ENCODE peak calls at places on chromosomes 6 and 20, in four cellular contexts. A, I, F and M are unnamed samples.

GRCh38 chr6:71419954-71420692 is 131.5 kb downstream of the OGFRL1 start:
- DNase-seq in I (no peak), F (no peak), A (no peak), M (no peak)

GRCh38 chr6:93746892-93747291 is 327.5 kb upstream of the EPHA7 start:
- DNase-seq in F (no peak), I (no peak), A (no peak), M (no peak)

GRCh38 chr20:63739129-63740069 is at the start of gene SLC2A4RG:
- DNase-seq in A (no peak), I (peak), F (no peak), M (peak)

GRCh38 chr6:92989656-92990055 is 429.7 kb downstream of the EPHA7 start:
- DNase-seq in A (no peak), F (no peak), I (no peak), M (no peak)

GRCh38 chr20:46779831-46780230 is 70.4 kb downstream of the SLC2A10 start:
- DNase-seq in A (no peak), F (no peak), I (no peak), M (no peak)

GRCh38 chr6:35777356-35778102 is 1.1 kb downstream of the CLPSL2 start:
- DNase-seq in A (no peak), I (peak), F (no peak), M (no peak)

GRCh38 chr20:10276886-10277580 is 58.4 kb downstream of the SNAP25 start:
- DNase-seq in F (no peak), I (no peak), A (no peak), M (no peak)

GRCh38 chr20:31842471-31843157 is 2.8 kb downstream of the FOXS1 start:
- DNase-seq in I (no peak), F (no peak), A (no peak), M (no peak)

GRCh38 chr6:17705428-17705777 is 1.3 kb downstream of the NUP153 start:
- DNase-seq in F (peak), I (peak), A (no peak), M (no peak)

GRCh38 chr6:110949679-110950285 is 8.7 kb upstream of the GTF3C6 start:
- DNase-seq in I (no peak), A (no peak), F (peak), M (no peak)

GRCh38 chr6:52162940-52163908 is 23.0 kb upstream of the IL17A start:
- DNase-seq in I (no peak), A (no peak), F (peak), M (no peak)

GRCh38 chr6:138666636-138667035 is 106.9 kb upstream of the CCDC28A start:
- DNase-seq in F (no peak), I (no peak), A (no peak), M (no peak)

GRCh38 chr20:46022411-46023147 is 6.4 kb upstream of the SLC12A5 start:
- DNase-seq in I (peak), F (no peak), A (no peak), M (peak)

GRCh38 chr6:28657756-28658465 is 132.2 kb downstream of the GPX5 start:
- DNase-seq in F (peak), A (peak), I (peak), M (no peak)

GRCh38 chr6:107179004-107179403 is 63.7 kb upstream of the BEND3 start:
- DNase-seq in I (peak), A (no peak), F (peak), M (no peak)

GRCh38 chr6:37761872-37762271 is 57.7 kb upstream of the ZFAND3 start:
- DNase-seq in I (no peak), A (no peak), F (no peak), M (no peak)

GRCh38 chr20:50820515-50821256 is 25.8 kb downstream of the BCAS4 start:
- DNase-seq in A (no peak), I (no peak), F (no peak), M (no peak)
- TF ChIP-seq EGR1 in A (no peak), I (no peak), F (no peak), M (no peak)

GRCh38 chr6:109224107-109224875 is 129.0 kb downstream of the CEP57L1 start:
- DNase-seq in I (no peak), A (no peak), F (no peak), M (no peak)
- TF ChIP-seq EGR1 in I (no peak), A (no peak), F (no peak), M (no peak)

GRCh38 chr6:47701374-47701773 is 3.0 kb downstream of the ADGRF4 start:
- DNase-seq in A (peak), I (no peak), F (no peak), M (no peak)
- TF ChIP-seq EGR1 in A (no peak), I (no peak), F (no peak), M (no peak)

GRCh38 chr6:161870236-161870901 is 596.5 kb upstream of the AGPAT4 start:
- DNase-seq in F (no peak), A (no peak), I (no peak), M (no peak)

GRCh38 chr6:161866570-161866969 is 592.7 kb upstream of the AGPAT4 start:
- DNase-seq in A (no peak), I (no peak), F (no peak), M (no peak)

DNA sequence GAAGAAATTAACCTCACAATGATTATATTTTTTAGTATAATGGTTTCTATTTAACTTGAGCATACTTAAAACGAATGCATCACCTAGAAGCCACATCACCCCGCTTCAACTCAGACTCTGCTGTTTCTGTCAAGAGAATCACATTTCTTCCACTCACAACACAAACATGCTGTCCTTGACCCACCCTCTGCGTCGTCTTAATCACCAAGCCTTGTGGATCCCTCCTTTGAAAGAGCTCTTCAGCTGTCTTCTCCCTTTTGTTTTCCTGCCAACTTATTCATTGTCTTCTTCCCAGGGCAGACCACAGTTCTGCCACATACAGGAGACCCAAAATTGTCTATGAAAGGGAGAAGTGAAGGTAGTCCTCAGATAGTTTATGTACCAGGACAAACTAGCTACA is 595.6 kb upstream of the AGPAT4 start:
- DNase-seq in F (no peak), I (no peak), A (no peak), M (no peak)
- TF ChIP-seq EGR1 in F (no peak), I (no peak), A (no peak), M (no peak)

GRCh38 chr6:140653985-140654384 is 1279.5 kb upstream of the CITED2 start:
- DNase-seq in I (no peak), A (no peak), F (no peak), M (no peak)
- TF ChIP-seq EGR1 in I (no peak), A (no peak), F (no peak), M (no peak)

GRCh38 chr20:44405785-44406571 is 50.5 kb downstream of the HNF4A start:
- DNase-seq in I (no peak), A (no peak), F (no peak), M (no peak)
- TF ChIP-seq EGR1 in I (no peak), A (no peak), F (no peak), M (no peak)

DNA sequence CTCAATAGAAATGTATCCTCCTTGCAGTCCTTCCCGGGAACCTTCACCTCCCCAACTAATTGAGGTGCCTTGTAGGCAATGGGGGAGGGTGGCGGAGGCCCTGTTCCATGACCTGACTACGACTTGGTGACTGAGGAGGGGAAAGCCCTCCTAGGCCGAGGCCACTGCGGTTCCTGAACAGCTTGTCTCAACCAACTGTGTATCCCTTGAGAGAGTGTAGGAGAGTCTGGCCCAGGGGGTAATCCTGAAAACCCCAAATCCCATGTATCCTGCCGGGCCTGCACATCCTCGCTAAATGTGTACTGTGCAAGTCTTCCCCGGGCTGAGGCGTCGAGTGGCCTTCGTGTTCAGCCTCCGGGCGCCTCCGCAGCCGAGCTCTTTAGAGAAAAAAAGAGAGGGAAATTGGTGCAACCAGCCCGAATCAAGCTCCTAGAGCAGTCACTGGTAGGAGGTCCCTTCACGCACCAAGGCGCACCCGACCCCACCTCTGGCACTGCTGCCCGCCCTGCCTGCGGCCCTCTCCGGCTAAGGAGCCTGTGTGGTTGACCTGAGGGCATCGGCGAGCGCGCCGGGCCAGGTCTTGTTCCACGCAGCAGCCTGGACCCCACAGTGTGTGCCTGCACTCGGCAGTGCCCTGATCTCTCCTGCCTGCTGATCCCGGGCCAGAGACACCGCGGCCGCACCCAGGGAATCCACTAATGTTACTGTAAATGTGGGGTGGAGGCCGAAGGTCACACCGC is 7.3 kb downstream of the SIM1 start:
- DNase-seq in A (no peak), I (no peak), F (no peak), M (no peak)
- TF ChIP-seq EGR1 in A (no peak), I (no peak), F (no peak), M (no peak)

DNA sequence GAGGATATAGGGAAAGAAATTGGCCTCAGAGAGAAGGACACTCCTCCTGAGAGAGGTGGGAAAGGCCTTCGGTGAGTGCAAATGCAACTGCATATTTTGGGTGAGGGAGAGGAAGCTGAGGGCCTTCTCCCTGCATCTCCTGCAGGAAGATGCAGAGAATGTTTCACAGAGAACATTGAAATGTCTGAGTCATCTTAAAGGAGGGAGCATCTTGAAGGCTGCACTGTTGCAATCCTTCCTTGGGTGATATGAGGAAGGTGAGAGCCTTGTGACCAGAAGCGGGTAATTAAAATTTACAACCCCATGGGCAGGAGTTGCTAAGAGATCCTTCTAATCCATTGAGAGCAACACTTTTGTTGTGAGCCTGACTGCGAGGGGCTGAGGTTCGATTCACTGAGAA is 375.7 kb upstream of the MARCKS start:
- DNase-seq in F (no peak), A (no peak), I (no peak), M (no peak)
- TF ChIP-seq EGR1 in F (no peak), A (no peak), I (no peak), M (no peak)